ENCODE peak calls at places on chromosomes 6 and 20, in six cellular contexts. V is neuronal stem cell, O is GM23248, Z is body of pancreas, B is heart left ventricle, K is upper lobe of right lung. P is an unnamed sample.

GRCh38 chr6:18395177-18395850 is 8.2 kb downstream of the RNF144B start:
- DNase-seq in V (no peak), O (no peak), Z (no peak), B (no peak), K (no peak), P (no peak)

GRCh38 chr6:50820590-50821234 is 2.0 kb downstream of the TFAP2B start:
- DNase-seq in V (no peak), O (no peak), Z (no peak), B (no peak), K (no peak), P (no peak)

GRCh38 chr20:62587757-62588402 is 54.4 kb upstream of the SLCO4A1 start:
- DNase-seq in V (peak; percentile 41), O (peak; percentile 61), Z (no peak), B (no peak), K (no peak), P (no peak)

GRCh38 chr6:84422380-84422968 is 195.0 kb upstream of the CEP162 start:
- DNase-seq in V (peak; percentile 72), O (peak; percentile 6), Z (peak; percentile 14), B (peak; percentile 47), K (peak; percentile 65), P (no peak)

GRCh38 chr6:113564401-113565161 is 292.6 kb upstream of the MARCKS start:
- DNase-seq in V (peak; percentile 50), O (peak; percentile 95), Z (peak; percentile 86), B (peak; percentile 89), K (peak; percentile 72), P (peak; percentile 5)

GRCh38 chr6:144008501-144009245 is 614 bp upstream of the PLAGL1 start:
- DNase-seq in V (no peak), O (peak; percentile 22), Z (peak; percentile 65), B (no peak), K (peak; percentile 68), P (no peak)

GRCh38 chr20:37575884-37576283 is 48.2 kb upstream of the BLCAP start:
- DNase-seq in V (no peak), O (no peak), Z (no peak), B (no peak), K (no peak), P (no peak)

GRCh38 chr6:54515013-54515412 is 206.8 kb downstream of the TINAG start:
- DNase-seq in V (no peak), O (no peak), Z (no peak), B (no peak), K (no peak), P (no peak)

GRCh38 chr6:33607784-33608161 is 13.3 kb upstream of the ITPR3 start:
- DNase-seq in V (no peak), O (no peak), Z (peak; percentile 49), B (no peak), K (no peak), P (no peak)

GRCh38 chr6:32194825-32195651 is 2.6 kb upstream of the GPSM3 start:
- DNase-seq in V (no peak), O (peak; percentile 82), Z (no peak), B (peak; percentile 43), K (no peak), P (no peak)

GRCh38 chr20:21396921-21397340 is 395 bp downstream of the NKX2-4 start:
- DNase-seq in V (no peak), O (peak; percentile 58), Z (no peak), B (no peak), K (peak; percentile 63), P (no peak)

GRCh38 chr6:90375681-90376439 is 79.2 kb upstream of the BACH2 start:
- DNase-seq in V (no peak), O (peak; percentile 82), Z (no peak), B (no peak), K (no peak), P (peak; percentile 20)

GRCh38 chr6:44778513-44778912 is 391.0 kb downstream of the CDC5L start:
- DNase-seq in V (no peak), O (no peak), Z (no peak), B (no peak), K (no peak), P (no peak)

GRCh38 chr6:88843040-88843439 is 120.4 kb downstream of the RNGTT start:
- DNase-seq in V (no peak), O (peak; percentile 81), Z (no peak), B (no peak), K (no peak), P (no peak)

GRCh38 chr20:1665345-1665744 is 7.8 kb upstream of the SIRPG start:
- DNase-seq in V (no peak), O (no peak), Z (no peak), B (no peak), K (no peak), P (no peak)

GRCh38 chr20:57941572-57942381 is 232.0 kb upstream of the PMEPA1 start:
- DNase-seq in V (no peak), O (no peak), Z (peak; percentile 42), B (no peak), K (no peak), P (peak; percentile 33)

GRCh38 chr20:11027224-11027623 is 353.4 kb upstream of the JAG1 start:
- DNase-seq in V (no peak), O (no peak), Z (no peak), B (no peak), K (no peak), P (no peak)

GRCh38 chr6:72321741-72322140 is 300.1 kb upstream of the KCNQ5 start:
- DNase-seq in V (no peak), O (peak; percentile 65), Z (no peak), B (no peak), K (no peak), P (no peak)

GRCh38 chr20:35133735-35134134 is 13.4 kb downstream of the EDEM2 start:
- DNase-seq in V (no peak), O (peak; percentile 21), Z (no peak), B (no peak), K (no peak), P (no peak)

GRCh38 chr6:31186052-31186734 is 15.7 kb upstream of the POU5F1 start:
- DNase-seq in V (no peak), O (no peak), Z (peak; percentile 85), B (peak; percentile 67), K (peak; percentile 76), P (peak; percentile 81)

GRCh38 chr20:12570371-12570770 is 438.4 kb upstream of the SPTLC3 start:
- DNase-seq in V (peak; percentile 27), O (no peak), Z (no peak), B (no peak), K (no peak), P (no peak)

GRCh38 chr20:49964964-49965780 is 17.6 kb upstream of the SNAI1 start:
- DNase-seq in V (no peak), O (peak; percentile 41), Z (no peak), B (no peak), K (no peak), P (no peak)

GRCh38 chr6:121389419-121389818 is 46.0 kb upstream of the GJA1 start:
- DNase-seq in V (no peak), O (no peak), Z (no peak), B (no peak), K (no peak), P (no peak)

GRCh38 chr6:93848011-93848620 is 428.8 kb upstream of the EPHA7 start:
- DNase-seq in V (no peak), O (no peak), Z (no peak), B (no peak), K (no peak), P (no peak)

GRCh38 chr20:2820896-2821869 is 5.0 kb downstream of the TMEM239 start:
- DNase-seq in V (no peak), O (no peak), Z (no peak), B (no peak), K (peak; percentile 61), P (no peak)

GRCh38 chr6:5422321-5422915 is 161.1 kb downstream of the FARS2 start:
- DNase-seq in V (no peak), O (peak; percentile 70), Z (peak; percentile 52), B (no peak), K (no peak), P (peak; percentile 19)

GRCh38 chr6:15905488-15906392 is 223.1 kb upstream of the MYLIP start:
- DNase-seq in V (no peak), O (no peak), Z (no peak), B (no peak), K (no peak), P (no peak)
- H3K27ac ChIP-seq in V (no peak overlapping the region), O (no peak overlapping the region), Z (no peak overlapping the region), B (no peak overlapping the region), K (no peak overlapping the region), P (no peak overlapping the region)

DNA sequence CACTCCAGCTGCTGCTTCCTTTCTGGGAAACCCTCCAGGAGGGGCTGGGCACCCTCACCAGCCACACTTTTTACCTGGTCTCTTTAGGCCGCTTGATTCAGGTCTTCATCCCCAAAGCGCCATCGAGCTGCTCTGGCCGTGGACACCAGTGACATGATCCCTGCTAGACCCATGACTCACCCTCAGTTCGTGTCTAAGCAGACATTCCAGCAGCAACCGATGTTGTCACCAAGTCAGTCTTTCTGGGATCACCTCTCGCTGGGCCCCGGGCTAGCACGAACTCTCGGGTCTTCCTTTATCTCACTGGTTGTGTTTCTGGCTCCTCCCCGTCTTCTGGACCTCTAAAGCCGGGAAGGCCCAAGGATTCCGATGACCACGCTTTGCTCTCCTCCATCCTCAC is 43.0 kb upstream of the GPR31 start:
- DNase-seq in V (no peak), O (no peak), Z (no peak), B (no peak), K (no peak), P (no peak)
- H3K4me1 ChIP-seq in V (peaks cover 1% of the 10 kb centered on the region), O (no peaks in the 10 kb centered on the region), Z (no peaks in the 10 kb centered on the region), B (no peaks in the 10 kb centered on the region), K (no peaks in the 10 kb centered on the region), P (no peaks in the 10 kb centered on the region)

GRCh38 chr6:164035912-164036485 is 621.5 kb downstream of the QKI start:
- DNase-seq in V (no peak), O (no peak), Z (no peak), B (no peak), K (no peak), P (peak; percentile 16)

GRCh38 chr6:164037165-164037564 is 622.6 kb downstream of the QKI start:
- DNase-seq in V (no peak), O (no peak), Z (no peak), B (peak; percentile 36), K (no peak), P (no peak)

GRCh38 chr6:164040994-164041393 is 626.5 kb downstream of the QKI start:
- DNase-seq in V (no peak), O (no peak), Z (no peak), B (no peak), K (no peak), P (no peak)

GRCh38 chr6:164042212-164042611 is 627.7 kb downstream of the QKI start:
- DNase-seq in V (no peak), O (no peak), Z (no peak), B (no peak), K (no peak), P (no peak)

GRCh38 chr6:164039954-164040375 is 625.4 kb downstream of the QKI start:
- DNase-seq in V (no peak), O (no peak), Z (peak; percentile 77), B (peak; percentile 46), K (peak; percentile 76), P (peak; percentile 17)
- H3K27ac ChIP-seq in V (no peak overlapping the region), O (no peak overlapping the region), Z (no peak overlapping the region), B (no peak overlapping the region), K (no peak overlapping the region), P (no peak overlapping the region)

GRCh38 chr6:167858086-167858591 is 31.4 kb downstream of the AFDN start:
- DNase-seq in V (no peak), O (peak; percentile 80), Z (no peak), B (no peak), K (no peak), P (no peak)
- H3K4me1 ChIP-seq in V (peaks cover 15% of the 10 kb centered on the region), O (peaks cover 40% of the 10 kb centered on the region), Z (peaks cover 65% of the 10 kb centered on the region), B (peaks cover 41% of the 10 kb centered on the region), K (peaks cover 52% of the 10 kb centered on the region), P (no peaks in the 10 kb centered on the region)

GRCh38 chr20:17137692-17138091 is 89.1 kb upstream of the PCSK2 start:
- DNase-seq in V (no peak), O (no peak), Z (no peak), B (no peak), K (no peak), P (no peak)
- H3K27ac ChIP-seq in V (no peak overlapping the region), O (no peak overlapping the region), Z (no peak overlapping the region), B (no peak overlapping the region), K (no peak overlapping the region), P (no peak overlapping the region)